ENCODE peak calls at places on chromosomes 4 and X, in four cellular contexts. One of them, this sample, is unnamed.

GRCh38 chr4:38670939-38671593 is 7.1 kb downstream of the KLF3 start:
- DNase-seq in IMR-90: no peak
- DNase-seq in AG10803: no peak
- DNase-seq in HFFc6: no peak
- DNase-seq in this sample: no peak

GRCh38 chr4:174119051-174119450 is 164.4 kb downstream of the FBXO8 start:
- DNase-seq in AG10803: peak
- DNase-seq in IMR-90: peak
- DNase-seq in HFFc6: peak
- DNase-seq in this sample: no peak

GRCh38 chr4:184191267-184191666 is 26.4 kb downstream of the ENPP6 start:
- DNase-seq in AG10803: no peak
- DNase-seq in HFFc6: no peak
- DNase-seq in IMR-90: no peak
- DNase-seq in this sample: no peak

GRCh38 chr4:61201562-61202099 is 1.5 kb downstream of the ADGRL3 start:
- DNase-seq in AG10803: no peak
- DNase-seq in IMR-90: no peak
- DNase-seq in HFFc6: no peak
- DNase-seq in this sample: no peak

GRCh38 chr4:134126955-134127354 is 74.6 kb downstream of the PABPC4L start:
- DNase-seq in IMR-90: no peak
- DNase-seq in AG10803: no peak
- DNase-seq in HFFc6: no peak
- DNase-seq in this sample: peak

GRCh38 chr4:10093801-10094552 is 22.6 kb downstream of the WDR1 start:
- DNase-seq in AG10803: peak
- DNase-seq in HFFc6: peak
- DNase-seq in IMR-90: peak
- DNase-seq in this sample: no peak

GRCh38 chr4:78432896-78433295 is 118.7 kb upstream of the ANXA3 start:
- DNase-seq in HFFc6: peak
- DNase-seq in AG10803: peak
- DNase-seq in IMR-90: peak
- DNase-seq in this sample: no peak

GRCh38 chr4:35229021-35229420 is 1015.3 kb downstream of the ARAP2 start:
- DNase-seq in HFFc6: no peak
- DNase-seq in IMR-90: no peak
- DNase-seq in AG10803: no peak
- DNase-seq in this sample: no peak

GRCh38 chr4:29213020-29213419 is 1507.1 kb upstream of the PCDH7 start:
- DNase-seq in AG10803: no peak
- DNase-seq in IMR-90: no peak
- DNase-seq in HFFc6: no peak
- DNase-seq in this sample: no peak

GRCh38 chr4:163548481-163549243 is 54.2 kb downstream of the TMA16 start:
- DNase-seq in IMR-90: peak
- DNase-seq in HFFc6: peak
- DNase-seq in AG10803: peak
- DNase-seq in this sample: no peak

GRCh38 chrX:111467896-111468295 is 43.5 kb upstream of the SERTM2 start:
- DNase-seq in HFFc6: no peak
- DNase-seq in IMR-90: no peak
- DNase-seq in AG10803: no peak
- DNase-seq in this sample: no peak

GRCh38 chrX:46381630-46382029 is 163.6 kb downstream of the ZNF674 start:
- DNase-seq in HFFc6: peak
- DNase-seq in IMR-90: peak
- DNase-seq in AG10803: peak
- DNase-seq in this sample: no peak

GRCh38 chrX:114344756-114345155 is 239.1 kb upstream of the HTR2C start:
- DNase-seq in AG10803: peak
- DNase-seq in HFFc6: peak
- DNase-seq in IMR-90: peak
- DNase-seq in this sample: no peak

GRCh38 chr4:154616731-154617130 is 4.3 kb upstream of the FGG start:
- DNase-seq in AG10803: no peak
- DNase-seq in IMR-90: no peak
- DNase-seq in HFFc6: no peak
- DNase-seq in this sample: no peak

GRCh38 chr4:100189820-100190642 is at the start of gene DDIT4L:
- DNase-seq in HFFc6: peak
- DNase-seq in AG10803: peak
- DNase-seq in IMR-90: peak
- DNase-seq in this sample: peak

GRCh38 chrX:148507413-148507812 is 7.0 kb downstream of the AFF2 start:
- DNase-seq in IMR-90: no peak
- DNase-seq in HFFc6: no peak
- DNase-seq in AG10803: peak
- DNase-seq in this sample: no peak

GRCh38 chr4:30553151-30553550 is 167.0 kb upstream of the PCDH7 start:
- DNase-seq in IMR-90: no peak
- DNase-seq in HFFc6: no peak
- DNase-seq in AG10803: no peak
- DNase-seq in this sample: no peak
- TF ChIP-seq CTCF in IMR-90: no peak
- TF ChIP-seq CTCF in HFFc6: no peak
- TF ChIP-seq CTCF in AG10803: no peak
- TF ChIP-seq CTCF in this sample: no peak

DNA sequence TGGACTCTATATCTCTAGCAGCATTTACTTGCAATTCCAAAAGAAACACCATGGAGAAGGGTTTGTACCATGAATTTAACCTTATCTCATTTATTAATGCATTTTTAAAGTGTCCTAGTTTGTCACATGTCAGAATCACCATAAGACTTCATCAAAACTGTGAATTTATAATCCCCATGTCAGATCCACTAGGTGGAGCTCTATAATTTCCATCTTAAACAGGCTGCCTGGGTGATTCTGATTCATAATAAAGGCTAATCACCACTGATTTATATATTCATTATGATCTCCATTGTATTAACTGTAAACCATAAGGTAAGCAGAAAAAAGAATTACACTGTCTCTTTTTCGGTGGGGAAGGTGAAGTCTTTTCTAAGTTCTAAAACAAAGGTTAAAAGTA is 4.0 kb downstream of the TCEAL2 start:
- DNase-seq in IMR-90: peak
- DNase-seq in HFFc6: no peak
- DNase-seq in AG10803: peak
- DNase-seq in this sample: no peak
- TF ChIP-seq CTCF in IMR-90: peak
- TF ChIP-seq CTCF in HFFc6: peak
- TF ChIP-seq CTCF in AG10803: peak
- TF ChIP-seq CTCF in this sample: no peak

DNA sequence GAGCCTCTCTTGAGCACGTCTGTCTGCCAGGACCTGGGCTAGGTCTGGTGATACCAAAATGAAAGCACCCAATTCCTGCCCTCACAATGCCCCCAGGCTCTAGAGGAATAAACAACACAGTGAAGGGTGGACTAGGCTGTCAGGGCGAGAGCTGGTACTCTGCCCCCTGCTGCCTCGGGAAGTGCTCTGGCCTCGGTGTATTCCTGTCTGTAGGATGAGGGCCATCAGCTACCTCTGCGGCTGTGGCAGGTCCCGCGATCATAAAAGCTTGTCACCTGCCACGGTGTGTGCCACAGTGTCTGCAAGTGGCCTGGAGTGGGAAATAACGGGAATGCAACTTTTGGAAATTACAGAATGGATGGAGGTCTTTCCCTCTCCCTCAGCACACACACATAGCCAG is 159.3 kb upstream of the PSAPL1 start:
- DNase-seq in IMR-90: no peak
- DNase-seq in HFFc6: no peak
- DNase-seq in AG10803: no peak
- DNase-seq in this sample: no peak
- TF ChIP-seq CTCF in IMR-90: no peak
- TF ChIP-seq CTCF in HFFc6: peak
- TF ChIP-seq CTCF in AG10803: no peak
- TF ChIP-seq CTCF in this sample: no peak

GRCh38 chr4:145347684-145348083 is 134.0 kb upstream of the SMAD1 start:
- DNase-seq in AG10803: peak
- DNase-seq in IMR-90: peak
- DNase-seq in HFFc6: no peak
- DNase-seq in this sample: no peak

GRCh38 chr4:145351162-145351561 is 130.5 kb upstream of the SMAD1 start:
- DNase-seq in AG10803: peak
- DNase-seq in HFFc6: no peak
- DNase-seq in IMR-90: no peak
- DNase-seq in this sample: no peak

GRCh38 chr4:145351922-145352321 is 129.7 kb upstream of the SMAD1 start:
- DNase-seq in AG10803: no peak
- DNase-seq in HFFc6: no peak
- DNase-seq in IMR-90: no peak
- DNase-seq in this sample: no peak

DNA sequence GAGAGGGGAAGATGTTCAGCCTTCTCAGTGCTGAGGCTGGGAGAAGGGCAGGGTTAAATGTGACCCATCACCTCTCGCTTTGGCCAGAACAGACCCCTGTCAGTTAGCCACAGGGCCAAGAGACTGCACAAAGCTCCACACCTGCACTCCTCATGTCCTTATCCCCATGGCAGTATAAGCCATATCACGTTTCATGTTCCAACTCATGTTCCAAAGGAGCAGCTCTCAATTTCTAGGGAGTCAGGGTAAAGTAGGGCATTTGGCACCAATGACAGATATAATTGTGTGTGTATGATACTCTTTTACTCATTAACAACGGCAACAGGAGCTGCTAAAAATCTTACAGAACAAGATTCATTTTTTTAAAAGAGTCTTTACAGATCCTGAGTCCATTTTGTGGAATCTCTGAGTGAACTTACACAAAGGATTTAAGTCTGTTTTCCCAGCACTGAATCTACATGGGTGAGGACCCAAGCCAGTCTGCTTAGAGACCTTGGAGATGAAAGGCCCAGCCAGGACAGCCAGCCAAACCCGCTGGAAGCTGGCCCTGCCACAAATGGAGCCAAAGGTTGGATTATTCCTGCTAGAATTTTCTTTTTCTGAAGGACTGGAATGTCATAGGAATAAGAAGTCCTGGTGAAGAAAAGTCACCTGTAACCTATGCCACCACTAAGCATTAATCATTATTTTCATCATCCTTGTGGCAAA is 129.1 kb upstream of the SMAD1 start:
- DNase-seq in AG10803: no peak
- DNase-seq in IMR-90: no peak
- DNase-seq in HFFc6: no peak
- DNase-seq in this sample: no peak
- TF ChIP-seq CTCF in AG10803: no peak
- TF ChIP-seq CTCF in IMR-90: no peak
- TF ChIP-seq CTCF in HFFc6: no peak
- TF ChIP-seq CTCF in this sample: no peak

This sample was measured in spleen.